ENCODE peak calls at places on chromosome 15, in four cellular contexts. D is lung; A is stimulated activated CD4-positive, alpha-beta T cell treated with anti-CD3 and anti-CD28 coated beads, Interleukin-15, amount 100 ng/mL, for 24 hours; R is activated CD4-positive, alpha-beta T cell treated with anti-CD3 and anti-CD28 coated beads, Interleukin-2, amount 10 ng/mL, durations not matched to agents 7 days and 5 days. K is an unnamed sample.

GRCh38 chr15:41607033-41607432 is 48.0 kb downstream of the TYRO3 start:
- DNase-seq in D (no peak), A (no peak), R (no peak), K (no peak)

GRCh38 chr15:74997161-74997942 is 2.0 kb downstream of the SCAMP5 start:
- DNase-seq in D (no peak), A (no peak), R (no peak), K (no peak)

GRCh38 chr15:52567886-52568568 is 803 bp downstream of the ARPP19 start:
- DNase-seq in D (peak), A (peak), R (peak), K (peak)

GRCh38 chr15:96234109-96234892 is 96.2 kb upstream of the NR2F2 start:
- DNase-seq in D (no peak), A (no peak), R (no peak), K (no peak)

GRCh38 chr15:100763764-100764750 is 115.6 kb upstream of the ALDH1A3 start:
- DNase-seq in D (no peak), A (no peak), R (no peak), K (no peak)

GRCh38 chr15:84658080-84658787 is at the start of gene NMB:
- DNase-seq in D (peak), A (peak), R (peak), K (peak)

GRCh38 chr15:85488997-85489396 is 108.6 kb downstream of the AKAP13 start:
- DNase-seq in D (no peak), A (no peak), R (no peak), K (no peak)

GRCh38 chr15:56798639-56799038 is 65.3 kb upstream of the ZNF280D start:
- DNase-seq in D (no peak), A (peak), R (peak), K (no peak)

GRCh38 chr15:41713047-41713446 is 52.8 kb downstream of the MGA start:
- DNase-seq in D (no peak), A (no peak), R (no peak), K (no peak)

GRCh38 chr15:89171136-89172072 is 50.0 kb downstream of the RLBP1 start:
- DNase-seq in D (peak), A (peak), R (peak), K (peak)

GRCh38 chr15:63587527-63587926 is 9.7 kb upstream of the FBXL22 start:
- DNase-seq in D (no peak), A (no peak), R (no peak), K (no peak)

GRCh38 chr15:96851613-96852012 is 521.1 kb downstream of the NR2F2 start:
- DNase-seq in D (no peak), A (no peak), R (no peak), K (no peak)

GRCh38 chr15:56835598-56836275 is 82.7 kb upstream of the TCF12 start:
- DNase-seq in D (no peak), A (no peak), R (no peak), K (no peak)

GRCh38 chr15:92580521-92580920 is 75.1 kb downstream of the FAM174B start:
- DNase-seq in D (no peak), A (no peak), R (no peak), K (no peak)

GRCh38 chr15:79970921-79971434 is at the start of gene BCL2A1:
- DNase-seq in D (no peak), A (peak), R (peak), K (no peak)

GRCh38 chr15:23565395-23566069 is at the start of gene MKRN3:
- DNase-seq in D (no peak), A (peak), R (peak), K (peak)

GRCh38 chr15:94075349-94075748 is 156.0 kb upstream of the MCTP2 start:
- DNase-seq in D (no peak), A (no peak), R (no peak), K (no peak)